ENCODE peak calls at places on chromosomes 3 and 15, in six cellular contexts. N is GM12892, B is HepG2, R is K562, D is H1, J is GM12878. W is an unnamed sample.

GRCh38 chr15:51750942-51751686 is at the start of gene TMOD2:
- DNase-seq in J (no peak), N (peak), R (peak), B (no peak), D (no peak), W (peak)

GRCh38 chr3:11622846-11623550 is 20.7 kb downstream of the VGLL4 start:
- DNase-seq in R (no peak), N (no peak), J (no peak), D (no peak), B (peak), W (no peak)

GRCh38 chr3:129461022-129461421 is 21.0 kb downstream of the IFT122 start:
- DNase-seq in D (no peak), N (no peak), J (no peak), R (no peak), B (no peak), W (no peak)

GRCh38 chr3:32856355-32856889 is 38.6 kb downstream of the TRIM71 start:
- DNase-seq in B (peak), N (no peak), D (no peak), J (no peak), R (no peak), W (no peak)

GRCh38 chr15:90881181-90881977 is 2.9 kb upstream of the FES start:
- DNase-seq in D (no peak), J (no peak), B (no peak), R (no peak), N (no peak), W (no peak)

GRCh38 chr3:184166671-184167070 is 8.0 kb upstream of the AP2M1 start:
- DNase-seq in N (no peak), J (no peak), D (no peak), R (no peak), B (no peak), W (no peak)

GRCh38 chr3:77051927-77052542 is 12.1 kb downstream of the ROBO2 start:
- DNase-seq in B (no peak), R (no peak), N (no peak), J (no peak), D (no peak), W (no peak)

GRCh38 chr3:164040991-164041390 is 1037.3 kb downstream of the SI start:
- DNase-seq in D (no peak), N (no peak), B (no peak), R (no peak), J (no peak), W (no peak)

GRCh38 chr15:63473007-63473748 is 31.2 kb upstream of the USP3 start:
- DNase-seq in D (no peak), B (peak), N (no peak), J (peak), R (no peak), W (no peak)

GRCh38 chr3:129625071-129625874 is 18.8 kb upstream of the PLXND1 start:
- DNase-seq in J (no peak), R (no peak), B (no peak), N (peak), D (no peak), W (peak)

GRCh38 chr3:188320757-188321156 is 166.8 kb downstream of the LPP start:
- DNase-seq in J (no peak), B (no peak), N (no peak), R (no peak), D (no peak), W (no peak)

GRCh38 chr3:172096881-172097420 is 57.6 kb downstream of the FNDC3B start:
- DNase-seq in J (no peak), R (peak), N (no peak), D (no peak), B (peak), W (no peak)

GRCh38 chr15:90086868-90087268 is 15.4 kb downstream of the IDH2 start:
- DNase-seq in N (peak), D (no peak), J (no peak), R (peak), B (peak), W (peak)

GRCh38 chr3:13419356-13420050 is 619 bp downstream of the NUP210 start:
- DNase-seq in B (no peak), J (no peak), R (peak), N (peak), D (no peak), W (peak)

GRCh38 chr3:52278510-52279069 is at the start of gene WDR82:
- DNase-seq in D (peak), J (peak), R (peak), B (peak), N (peak), W (peak)

GRCh38 chr15:49199666-49200065 is 29.6 kb downstream of the GALK2 start:
- DNase-seq in N (no peak), D (no peak), B (no peak), R (no peak), J (no peak), W (no peak)

GRCh38 chr15:49191892-49192291 is 21.8 kb downstream of the GALK2 start:
- DNase-seq in N (no peak), J (no peak), D (no peak), R (no peak), B (no peak), W (no peak)

GRCh38 chr15:49200347-49200746 is 30.3 kb downstream of the GALK2 start:
- DNase-seq in R (no peak), B (no peak), J (no peak), D (no peak), N (no peak), W (no peak)

DNA sequence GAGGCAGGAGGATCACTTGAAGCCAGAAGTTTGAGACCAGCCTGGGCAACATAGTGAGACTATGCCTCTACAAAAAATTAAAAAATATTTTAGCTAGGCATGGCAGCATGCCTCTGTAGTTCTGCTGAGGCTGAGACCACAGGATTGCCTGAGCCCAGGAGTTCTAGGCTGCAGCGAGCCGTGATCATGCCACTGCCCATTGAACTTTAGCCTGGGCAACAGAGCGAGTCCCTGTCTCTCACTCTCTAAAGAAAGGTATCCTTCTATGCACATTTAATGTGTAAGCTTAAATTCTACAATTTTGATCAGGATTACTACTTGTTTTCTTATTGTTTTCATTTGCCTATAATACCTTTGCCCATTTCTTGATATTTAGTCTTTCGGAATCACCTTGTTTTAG is 26.8 kb downstream of the GALK2 start:
- DNase-seq in R (no peak), D (no peak), J (no peak), B (no peak), N (no peak), W (no peak)
- TF ChIP-seq TAF1 in R (no peak), D (no peak), J (no peak), B (no peak), N (no peak), W (no peak)

GRCh38 chr15:67937153-67937761 is 97.4 kb upstream of the RNU6-1 start:
- DNase-seq in D (no peak), B (no peak), R (no peak), N (no peak), J (no peak), W (no peak)
- TF ChIP-seq POLR2AphosphoS5 in D (no peak), B (no peak), R (no peak), N (no peak), J (no peak), W (no peak)

DNA sequence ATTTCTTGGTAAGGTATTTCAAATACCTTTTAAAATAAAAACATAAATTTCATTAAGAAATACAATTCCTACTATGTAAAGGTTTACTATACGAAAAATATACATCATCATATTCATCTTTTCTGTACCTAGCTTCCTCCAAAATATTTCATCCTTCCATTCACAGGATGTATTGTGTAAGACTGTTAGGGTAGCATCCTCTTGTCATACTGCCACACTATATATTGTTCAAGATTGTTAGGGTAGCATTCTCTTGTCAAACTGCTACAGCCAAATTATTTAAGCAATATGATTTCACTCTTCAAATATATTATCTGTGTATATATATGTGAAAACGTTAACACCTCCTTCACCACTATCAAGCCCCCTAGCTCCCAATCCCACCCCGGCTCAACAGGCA is 3.5 kb downstream of the RPL22L1 start:
- DNase-seq in D (no peak), R (no peak), B (no peak), N (no peak), J (no peak), W (no peak)
- TF ChIP-seq POLR2A in D (no peak), R (no peak), B (no peak), N (no peak), J (no peak), W (no peak)

DNA sequence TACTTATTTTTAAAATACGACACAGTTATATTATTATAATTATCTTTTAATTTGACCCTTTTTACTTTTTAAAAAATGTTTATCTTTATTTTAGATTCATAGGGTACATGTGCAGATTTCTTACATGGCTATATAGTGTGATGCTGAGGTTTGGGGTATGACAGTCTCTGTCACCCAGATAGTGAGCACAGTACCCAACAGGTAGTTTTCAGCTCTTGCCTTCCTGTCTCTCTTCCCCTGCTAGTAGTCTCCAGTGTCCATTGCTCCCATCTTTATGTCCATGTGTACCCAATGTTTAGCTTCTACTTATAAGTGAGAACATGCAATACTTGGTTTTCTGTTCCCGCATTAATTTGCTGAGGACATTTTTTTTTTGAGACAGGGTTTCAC is 21.8 kb upstream of the KCNMB2 start:
- DNase-seq in R (no peak), B (no peak), D (no peak), N (no peak), J (no peak), W (no peak)
- TF ChIP-seq TAF1 in R (no peak), B (no peak), D (no peak), N (no peak), J (no peak), W (no peak)

DNA sequence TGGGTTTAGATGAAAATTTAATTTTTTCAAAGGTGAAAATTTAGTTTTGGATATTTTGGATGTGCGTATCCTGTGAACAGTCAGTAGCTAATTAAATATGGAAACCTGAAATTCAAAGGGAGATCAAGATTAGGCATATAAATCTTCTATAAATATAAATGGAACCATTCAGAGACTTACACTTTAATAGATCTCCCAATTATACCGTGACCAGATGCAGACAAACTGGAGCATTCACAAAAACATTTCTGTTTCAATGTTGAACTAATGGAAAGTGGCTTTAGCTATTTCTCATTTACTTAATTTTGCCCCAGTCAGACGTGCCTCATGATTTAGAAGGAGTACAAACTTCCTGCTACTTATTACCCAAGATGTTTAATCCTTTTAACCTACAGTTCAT is 29.1 kb upstream of the POU1F1 start:
- DNase-seq in N (no peak), D (no peak), R (no peak), J (no peak), B (no peak), W (no peak)
- TF ChIP-seq POLR2AphosphoS5 in N (no peak), D (no peak), R (no peak), J (no peak), B (no peak), W (no peak)

DNA sequence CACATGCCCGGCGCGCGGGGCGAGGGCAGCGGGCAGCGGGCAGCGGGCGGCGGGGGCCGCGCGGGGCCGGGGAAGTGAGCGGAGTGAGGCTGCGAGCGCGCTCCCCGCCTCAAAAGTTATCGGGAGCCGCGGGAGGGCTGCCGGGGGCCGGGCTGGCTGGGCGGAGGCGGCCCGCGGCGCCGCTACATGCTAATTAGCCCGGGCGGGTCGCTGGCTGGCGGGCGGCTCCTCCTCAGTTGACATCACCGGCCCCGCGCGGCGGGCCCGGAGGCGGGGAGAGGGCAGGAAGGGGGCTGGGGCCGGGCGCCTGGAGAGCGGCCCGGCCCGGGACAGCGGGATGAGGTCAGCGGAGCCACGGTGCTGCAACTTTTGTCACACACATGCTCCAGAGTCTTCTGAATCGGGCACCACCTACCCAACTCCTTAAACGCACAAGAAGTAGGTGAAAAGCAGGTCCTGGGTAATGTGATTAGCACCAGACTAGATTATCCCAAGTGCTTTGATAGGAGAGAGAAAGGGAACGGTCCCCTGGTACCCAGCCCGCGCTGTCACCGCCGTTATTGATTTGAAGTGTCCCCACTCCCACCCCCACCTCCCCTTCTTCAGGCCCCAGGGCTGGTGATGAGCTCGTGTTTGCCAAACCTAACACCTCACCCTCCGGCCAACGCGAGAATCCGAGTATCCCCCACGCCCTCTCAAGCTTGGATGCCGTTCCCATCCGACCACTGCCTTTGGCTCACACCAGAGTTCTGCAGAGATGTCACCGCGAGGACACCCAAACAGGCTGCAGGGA is at the start of gene HEG1:
- DNase-seq in R (peak), J (no peak), B (peak), D (no peak), N (peak), W (peak)
- TF ChIP-seq POLR2A in R (no peak), J (peak), B (peak), D (no peak), N (no peak), W (no peak)

DNA sequence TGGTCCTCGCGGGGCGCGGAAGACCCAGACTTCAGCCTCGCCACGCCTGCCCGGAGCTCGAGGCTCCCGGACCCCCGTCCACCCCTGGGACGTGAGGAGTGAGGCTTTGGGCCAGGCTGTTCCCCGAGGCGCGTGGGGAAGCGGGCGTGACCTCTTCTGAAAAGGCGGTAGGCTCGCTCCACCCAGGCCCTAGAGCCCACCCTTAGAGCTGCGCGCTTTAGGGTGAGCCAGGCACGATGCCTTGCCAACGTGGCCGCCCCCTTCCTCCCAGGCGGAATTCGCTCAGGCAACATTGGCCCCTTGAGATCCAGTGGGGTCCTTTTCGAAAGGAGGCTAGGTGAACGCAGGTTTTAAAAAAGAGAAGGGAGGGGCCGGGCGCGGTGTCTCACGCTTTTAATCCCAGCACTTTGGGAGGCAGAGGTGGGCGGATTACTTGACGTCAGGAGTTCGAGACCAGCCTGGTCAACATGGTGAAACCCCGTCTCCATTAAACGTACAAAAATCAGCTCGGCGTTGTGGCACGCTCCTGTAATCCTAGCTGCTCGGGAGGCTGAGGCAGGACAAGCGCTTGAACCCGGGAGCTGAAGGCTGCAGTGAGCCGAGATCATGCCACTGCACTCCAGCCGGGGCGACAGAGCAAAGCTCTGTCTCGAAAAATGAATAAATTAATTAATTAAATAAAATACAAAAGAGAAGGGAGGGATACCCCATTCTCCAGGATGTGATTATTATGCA is 896 bp upstream of the RPP25 start:
- DNase-seq in N (no peak), R (no peak), D (no peak), B (no peak), J (no peak), W (no peak)
- TF ChIP-seq TAF1 in N (no peak), R (no peak), D (no peak), B (no peak), J (no peak), W (no peak)

W was measured in GM12891.